ENCODE peak calls at places on chromosomes 6 and 20, in nine cellular contexts. S is heart right ventricle, L is tibial artery, A is HepG2, W is DND-41, E is left ventricle myocardium inferior, B is endodermal cell, V is AG04450, Q is adrenal gland. J is an unnamed sample.

GRCh38 chr6:47437592-47437991 is 40.0 kb upstream of the CD2AP start:
- DNase-seq in S (no peak), L (no peak), A (no peak), W (no peak), E (no peak), B (no peak), V (no peak), Q (no peak), J (no peak)

GRCh38 chr6:46849361-46849690 is 56.1 kb downstream of the MEP1A start:
- DNase-seq in S (no peak), L (no peak), A (no peak), W (no peak), E (no peak), B (no peak), V (no peak), Q (no peak), J (no peak)

GRCh38 chr6:22826961-22827360 is 257.6 kb downstream of the HDGFL1 start:
- DNase-seq in S (no peak), L (no peak), A (no peak), W (no peak), E (no peak), B (no peak), V (no peak), Q (no peak), J (no peak)

GRCh38 chr6:113731528-113731927 is 125.6 kb upstream of the MARCKS start:
- DNase-seq in S (no peak), L (no peak), A (no peak), W (no peak), E (no peak), B (no peak), V (no peak), Q (no peak), J (no peak)

GRCh38 chr6:8080338-8081151 is 16.4 kb upstream of the BLOC1S5 start:
- DNase-seq in S (no peak), L (no peak), A (peak; percentile 73), W (no peak), E (no peak), B (no peak), V (no peak), Q (no peak), J (no peak)

GRCh38 chr6:125207956-125208355 is 54.4 kb downstream of the TPD52L1 start:
- DNase-seq in S (no peak), L (no peak), A (no peak), W (no peak), E (no peak), B (no peak), V (no peak), Q (no peak), J (no peak)

GRCh38 chr6:43455034-43455747 is at the start of gene DLK2:
- DNase-seq in S (no peak), L (no peak), A (no peak), W (no peak), E (no peak), B (no peak), V (no peak), Q (no peak), J (no peak)

GRCh38 chr20:45337367-45338120 is 10.7 kb downstream of the SDC4 start:
- DNase-seq in S (peak; percentile 53), L (no peak), A (peak; percentile 65), W (no peak), E (peak; percentile 46), B (peak; percentile 83), V (peak; percentile 87), Q (peak; percentile 79), J (peak; percentile 75)

GRCh38 chr20:50540620-50541605 is 30.7 kb downstream of the PTPN1 start:
- DNase-seq in S (no peak), L (no peak), A (peak; percentile 18), W (no peak), E (no peak), B (no peak), V (peak; percentile 79), Q (peak; percentile 56), J (no peak)

GRCh38 chr20:62530643-62531032 is 54.8 kb upstream of the GATA5 start:
- DNase-seq in S (no peak), L (no peak), A (no peak), W (no peak), E (no peak), B (no peak), V (no peak), Q (no peak), J (no peak)
- H3K27me3 ChIP-seq in S (peaks cover 11% of the 10 kb centered on the region), L (no peaks in the 10 kb centered on the region), A (peaks cover 24% of the 10 kb centered on the region), W (no peaks in the 10 kb centered on the region), E (peaks cover 46% of the 10 kb centered on the region), B (no peaks in the 10 kb centered on the region), V (peaks cover 27% of the 10 kb centered on the region), Q (peaks cover 11% of the 10 kb centered on the region), J (no peaks in the 10 kb centered on the region)

GRCh38 chr6:26597389-26597766 is 625 bp downstream of the ABT1 start:
- DNase-seq in S (no peak), L (no peak), A (no peak), W (no peak), E (no peak), B (no peak), V (no peak), Q (no peak), J (no peak)

GRCh38 chr6:26597821-26598220 is 1.1 kb downstream of the ABT1 start:
- DNase-seq in S (no peak), L (no peak), A (no peak), W (no peak), E (no peak), B (no peak), V (no peak), Q (peak; percentile 30), J (no peak)

GRCh38 chr6:26599134-26599533 is 2.4 kb downstream of the ABT1 start:
- DNase-seq in S (no peak), L (no peak), A (no peak), W (no peak), E (no peak), B (no peak), V (no peak), Q (no peak), J (no peak)

GRCh38 chr6:26599591-26599990 is 2.8 kb downstream of the ABT1 start:
- DNase-seq in S (no peak), L (no peak), A (no peak), W (no peak), E (no peak), B (no peak), V (no peak), Q (no peak), J (no peak)

GRCh38 chr6:26598267-26598666 is 1.5 kb downstream of the ABT1 start:
- DNase-seq in S (no peak), L (no peak), A (no peak), W (no peak), E (no peak), B (no peak), V (no peak), Q (no peak), J (no peak)
- H3K4me3 ChIP-seq in S (peak overlapping the region; percentile 93), L (no peak overlapping the region), A (peak overlapping the region; percentile 100), W (peak overlapping the region; percentile 84), E (peak overlapping the region; percentile 88), B (peak overlapping the region; percentile 95), V (no peak overlapping the region), Q (no peak overlapping the region), J (no peak overlapping the region)

DNA sequence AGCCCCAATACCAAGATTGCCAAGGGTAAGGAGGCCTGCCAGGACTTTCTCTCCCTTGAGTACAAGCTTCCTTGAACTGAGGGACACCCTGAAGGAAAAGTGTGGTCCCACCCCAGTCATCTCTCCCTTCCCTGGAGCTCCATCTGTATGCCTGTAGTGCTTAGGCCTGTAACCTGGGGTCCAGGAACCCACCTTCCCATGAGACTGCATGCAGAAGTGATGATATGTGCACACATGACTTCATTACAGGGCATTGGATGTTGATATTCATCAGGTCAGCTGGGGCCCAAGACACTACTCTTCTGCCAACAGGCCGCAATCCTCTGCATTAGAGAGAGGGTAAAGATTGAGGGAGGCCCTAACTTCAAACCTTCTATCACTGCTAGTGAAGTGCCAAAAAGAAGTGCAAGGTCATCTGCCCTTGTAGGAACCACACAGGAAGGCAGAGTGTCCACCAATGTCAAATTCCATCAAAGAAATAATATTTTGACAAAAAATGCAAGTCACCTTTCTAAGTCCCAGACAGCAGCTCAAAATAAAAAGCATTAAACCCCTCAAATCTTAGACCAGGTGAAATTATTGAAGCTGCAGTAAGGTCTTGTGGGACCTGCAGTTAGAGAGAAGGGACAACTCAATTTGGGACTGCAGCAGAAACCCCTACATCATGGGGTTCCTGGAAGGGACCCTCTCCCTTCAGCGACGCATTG is 5.1 kb downstream of the HLA-F start:
- DNase-seq in S (no peak), L (no peak), A (no peak), W (no peak), E (no peak), B (no peak), V (no peak), Q (no peak), J (no peak)
- H3K27me3 ChIP-seq in S (no peaks in the 10 kb centered on the region), L (no peaks in the 10 kb centered on the region), A (peaks cover 1% of the 10 kb centered on the region), W (peaks cover 7% of the 10 kb centered on the region), E (no peaks in the 10 kb centered on the region), B (peaks cover 44% of the 10 kb centered on the region), V (peaks cover 8% of the 10 kb centered on the region), Q (no peaks in the 10 kb centered on the region), J (no peaks in the 10 kb centered on the region)

GRCh38 chr6:1605822-1606532 is 3.7 kb upstream of the FOXC1 start:
- DNase-seq in S (no peak), L (no peak), A (no peak), W (no peak), E (no peak), B (no peak), V (no peak), Q (no peak), J (peak; percentile 22)

GRCh38 chr6:1604347-1604990 is 5.2 kb upstream of the FOXC1 start:
- DNase-seq in S (no peak), L (peak; percentile 57), A (peak; percentile 54), W (peak; percentile 44), E (no peak), B (peak; percentile 94), V (no peak), Q (peak; percentile 60), J (no peak)

GRCh38 chr6:1603708-1604346 is 5.9 kb upstream of the FOXC1 start:
- DNase-seq in S (no peak), L (no peak), A (peak; percentile 22), W (no peak), E (no peak), B (peak; percentile 47), V (no peak), Q (no peak), J (no peak)

GRCh38 chr6:1606533-1607235 is 3.0 kb upstream of the FOXC1 start:
- DNase-seq in S (no peak), L (peak; percentile 58), A (no peak), W (no peak), E (no peak), B (peak; percentile 95), V (no peak), Q (no peak), J (no peak)

DNA sequence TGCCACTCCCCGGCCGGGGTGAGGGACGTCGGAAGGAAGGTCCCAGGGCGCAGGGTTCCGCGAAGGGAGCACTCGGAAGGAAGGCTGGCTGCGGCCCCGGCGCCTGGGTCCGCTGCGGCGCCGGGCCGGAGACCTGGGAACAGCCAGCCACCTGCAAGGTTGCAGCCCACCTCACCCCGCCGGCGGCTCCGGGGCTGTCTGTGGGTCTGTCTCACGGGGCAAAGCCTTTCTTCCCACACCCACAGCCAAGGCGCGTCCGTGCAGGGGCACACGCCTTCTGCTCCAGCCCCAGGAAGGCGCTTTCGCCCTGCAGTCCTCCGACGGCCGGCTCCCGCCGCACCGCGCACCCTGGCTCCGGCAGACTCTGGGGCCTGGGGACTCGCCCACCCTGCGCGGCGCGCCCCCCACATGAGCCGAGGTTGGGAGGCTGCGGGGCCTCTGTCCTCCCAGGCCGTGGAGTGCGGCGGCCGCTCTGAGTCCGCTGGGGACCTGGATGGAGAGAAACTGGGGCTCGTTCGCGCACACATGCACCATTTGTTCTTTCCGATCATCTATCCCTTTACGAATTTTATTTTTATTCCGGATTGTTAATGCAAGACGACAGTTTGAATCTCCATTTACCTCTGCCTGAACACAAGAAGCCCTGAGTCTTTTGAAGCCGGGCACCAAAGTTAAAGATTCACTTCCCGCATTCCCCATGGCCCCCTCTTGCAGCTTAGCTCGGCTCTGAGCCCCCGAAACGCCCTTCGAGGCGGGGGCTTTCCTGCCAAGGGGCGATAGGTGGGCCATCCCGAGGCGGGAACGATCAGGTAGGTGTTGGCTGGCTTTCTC is 4.5 kb upstream of the FOXC1 start:
- DNase-seq in S (no peak), L (no peak), A (no peak), W (no peak), E (no peak), B (peak; percentile 78), V (no peak), Q (no peak), J (no peak)
- H3K4me3 ChIP-seq in S (peak overlapping the region; percentile 56), L (peak overlapping the region; percentile 70), A (peak overlapping the region; percentile 77), W (no peak overlapping the region), E (peak overlapping the region; percentile 65), B (peak overlapping the region; percentile 81), V (peak overlapping the region; percentile 41), Q (peak overlapping the region; percentile 46), J (no peak overlapping the region)

J was measured in heart left ventricle.